ENCODE peak calls at places on chromosome 13, in eight cellular contexts. S is K562, M is endothelial cell of umbilical vein, K is HCT116, W is upper lobe of left lung, Q is stomach, O is H1, B is vagina. V is an unnamed sample. For H3K4me1, the result is how much of the 10 kb centered on the place peaks cover.

GRCh38 chr13:29556742-29557141 is 38.7 kb downstream of the SLC7A1 start:
- DNase-seq in S (no peak), K (no peak), M (no peak), B (no peak), O (no peak), W (no peak), Q (no peak), V (no peak)

GRCh38 chr13:19153782-19154450 is 27.7 kb downstream of the TUBA3C start:
- DNase-seq in Q (no peak), B (no peak), S (peak), O (no peak), M (no peak), K (no peak), W (peak), V (no peak)

GRCh38 chr13:43316997-43317396 is 293.6 kb downstream of the DNAJC15 start:
- DNase-seq in B (no peak), M (peak), K (no peak), S (no peak), W (no peak), O (no peak), Q (no peak), V (no peak)

GRCh38 chr13:76861859-76862258 is 24.3 kb downstream of the KCTD12 start:
- DNase-seq in O (no peak), B (no peak), W (no peak), Q (no peak), M (peak), K (no peak), S (no peak), V (no peak)

GRCh38 chr13:46620029-46620428 is 67.1 kb downstream of the LRCH1 start:
- DNase-seq in M (no peak), O (no peak), S (no peak), Q (no peak), B (no peak), K (no peak), W (no peak), V (no peak)

GRCh38 chr13:26985285-26985878 is 186.2 kb downstream of the USP12 start:
- DNase-seq in M (peak), Q (peak), S (peak), W (no peak), B (no peak), K (peak), O (peak), V (no peak)

GRCh38 chr13:97434417-97435296 is 688 bp downstream of the RAP2A start:
- DNase-seq in W (peak), O (peak), K (no peak), B (no peak), Q (peak), M (peak), S (no peak), V (no peak)

GRCh38 chr13:45102136-45102802 is 18.0 kb upstream of the GTF2F2 start:
- DNase-seq in S (no peak), O (no peak), K (no peak), M (no peak), Q (no peak), W (no peak), B (no peak), V (no peak)

GRCh38 chr13:73835138-73835721 is 299.0 kb downstream of the KLF12 start:
- DNase-seq in O (no peak), W (no peak), S (peak), Q (no peak), B (no peak), M (peak), K (peak), V (no peak)

GRCh38 chr13:35285677-35286076 is 190.8 kb downstream of the MAB21L1 start:
- DNase-seq in K (no peak), M (no peak), B (no peak), O (no peak), Q (no peak), S (no peak), W (no peak), V (no peak)

GRCh38 chr13:36294061-36294460 is 3.6 kb downstream of the CCDC169 start:
- DNase-seq in K (no peak), M (no peak), O (no peak), W (no peak), Q (no peak), S (no peak), B (no peak), V (no peak)

GRCh38 chr13:31756346-31756745 is 17.0 kb downstream of the RXFP2 start:
- DNase-seq in W (no peak), B (no peak), O (no peak), S (no peak), Q (no peak), K (no peak), M (no peak), V (no peak)

GRCh38 chr13:76991432-76991795 is 467 bp upstream of the CLN5 start:
- DNase-seq in Q (peak), W (no peak), M (no peak), O (no peak), K (no peak), B (no peak), S (no peak), V (peak)

DNA sequence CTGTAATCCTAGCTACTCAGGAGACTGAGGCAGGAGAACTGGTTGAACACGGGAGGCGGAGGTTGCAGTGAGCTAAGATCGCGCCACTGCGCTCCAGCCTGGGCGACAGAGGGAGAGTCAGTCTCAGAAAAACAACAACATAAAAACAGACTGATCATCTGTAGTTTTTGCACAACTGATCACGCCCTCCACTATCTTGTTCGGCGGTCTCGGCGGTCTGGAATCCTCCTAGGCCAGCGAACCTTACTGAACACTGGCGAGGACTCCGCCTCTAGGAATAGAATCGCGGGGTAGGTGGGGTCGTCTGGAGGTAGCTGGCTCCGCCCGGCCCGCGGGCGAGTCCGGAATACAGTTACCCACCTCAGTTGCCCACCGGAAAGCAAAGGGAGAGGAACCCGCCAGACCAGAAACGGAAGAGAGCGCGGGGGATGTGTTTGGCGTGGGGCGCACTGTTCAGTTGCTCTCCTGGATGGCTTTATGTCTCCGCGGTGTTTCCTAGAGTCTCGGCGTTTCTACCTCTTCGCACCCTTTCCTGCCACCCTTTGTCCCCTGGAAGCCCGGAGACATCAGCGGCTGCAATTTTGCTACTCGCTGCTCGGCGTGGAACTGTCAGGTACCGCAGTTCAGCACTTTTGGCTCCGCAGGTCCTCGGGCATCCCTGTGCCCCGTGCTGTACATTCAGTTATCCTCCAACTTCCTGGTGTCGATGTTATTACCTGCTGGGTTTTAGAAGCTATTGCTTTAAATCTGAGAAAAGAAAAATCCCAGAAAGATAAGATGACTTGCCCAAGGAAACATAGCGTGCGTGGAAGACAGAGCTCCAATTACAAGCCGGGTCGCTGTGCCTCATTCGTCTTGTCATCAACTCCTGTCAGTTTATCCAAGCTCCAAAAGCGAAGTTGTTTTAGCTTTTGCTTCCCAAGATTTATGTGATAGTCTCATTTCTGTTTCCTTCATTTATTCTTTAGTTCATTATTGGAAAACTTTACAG is 24.9 kb upstream of the HNRNPA1L2 start:
- DNase-seq in S (peak), W (peak), B (no peak), Q (peak), K (peak), O (peak), M (peak), V (peak)
- TF ChIP-seq POLR2A in S (peak), W (no peak), B (no peak), Q (no peak), K (no peak), O (no peak), M (peak), V (no peak)

GRCh38 chr13:40401911-40402776 is 264.3 kb downstream of the FOXO1 start:
- DNase-seq in B (no peak), Q (peak), K (peak), O (no peak), M (peak), S (peak), W (no peak), V (peak)
- H3K4me1 ChIP-seq in B (half or more), Q (under half), K (under half), O (under half), M (under half), S (under half), W (under half), V (under half)

GRCh38 chr13:113970810-113971470 is 2.9 kb downstream of the C13orf46 start:
- DNase-seq in O (no peak), M (no peak), W (peak), K (no peak), B (no peak), Q (peak), S (no peak), V (peak)
- TF ChIP-seq POLR2AphosphoS5 in O (no peak), M (no peak), W (peak), K (no peak), B (peak), Q (peak), S (no peak), V (no peak)

GRCh38 chr13:106846571-106846970 is 278.6 kb upstream of the ARGLU1 start:
- DNase-seq in M (no peak), B (no peak), S (no peak), Q (no peak), W (no peak), K (no peak), O (no peak), V (no peak)
- TF ChIP-seq POLR2A in M (no peak), B (no peak), S (no peak), Q (no peak), W (no peak), K (no peak), O (no peak), V (no peak)

GRCh38 chr13:110342474-110342873 is 35.4 kb downstream of the COL4A2 start:
- DNase-seq in B (no peak), S (no peak), O (no peak), M (no peak), K (no peak), W (no peak), Q (no peak), V (no peak)
- H3K4me1 ChIP-seq in B (half or more), S (under half), O (under half), M (half or more), K (under half), W (half or more), Q (under half), V (half or more)

GRCh38 chr13:52736891-52737290 is 2.7 kb downstream of the CNMD start:
- DNase-seq in W (no peak), Q (no peak), S (no peak), B (no peak), K (no peak), O (no peak), M (no peak), V (no peak)

GRCh38 chr13:52737451-52737850 is 2.2 kb downstream of the CNMD start:
- DNase-seq in K (no peak), S (no peak), W (no peak), O (no peak), B (no peak), M (no peak), Q (no peak), V (no peak)

GRCh38 chr13:52738719-52739467 is 727 bp downstream of the CNMD start:
- DNase-seq in M (peak), W (peak), Q (no peak), O (peak), S (peak), B (no peak), K (no peak), V (peak)

GRCh38 chr13:52739468-52740071 is at the start of gene CNMD:
- DNase-seq in S (no peak), O (peak), W (peak), Q (no peak), K (no peak), B (no peak), M (no peak), V (no peak)

GRCh38 chr13:52737900-52738299 is 1.7 kb downstream of the CNMD start:
- DNase-seq in Q (no peak), O (no peak), K (no peak), B (no peak), S (no peak), W (no peak), M (no peak), V (no peak)
- TF ChIP-seq POLR2AphosphoS5 in Q (no peak), O (no peak), K (no peak), B (no peak), S (no peak), W (no peak), M (no peak), V (no peak)